ENCODE peak calls at places on chromosome 2, in five cellular contexts. M is lower lobe of right lung, V is pancreas, T is spleen, R is fibroblast of lung. K is an unnamed sample.

GRCh38 chr2:120037995-120038541 is 25.2 kb downstream of the EPB41L5 start:
- DNase-seq in M (no peak), V (no peak), T (no peak), R (peak), K (no peak)

GRCh38 chr2:146124741-146125140 is 1604.8 kb upstream of the ZEB2 start:
- DNase-seq in M (no peak), V (no peak), T (no peak), R (peak), K (no peak)

GRCh38 chr2:220556658-220557057 is 929.2 kb downstream of the SLC4A3 start:
- DNase-seq in M (no peak), V (no peak), T (no peak), R (peak), K (peak)

GRCh38 chr2:152028182-152028862 is 70.5 kb downstream of the CACNB4 start:
- DNase-seq in M (no peak), V (no peak), T (no peak), R (peak), K (no peak)

GRCh38 chr2:3453196-3453845 is 66.0 kb downstream of the ADI1 start:
- DNase-seq in M (no peak), V (peak), T (no peak), R (no peak), K (no peak)

GRCh38 chr2:166882851-166883250 is 5.4 kb upstream of the XIRP2 start:
- DNase-seq in M (no peak), V (no peak), T (no peak), R (no peak), K (no peak)

GRCh38 chr2:61557386-61557785 is 19.2 kb upstream of the XPO1 start:
- DNase-seq in M (no peak), V (no peak), T (no peak), R (no peak), K (no peak)

GRCh38 chr2:137770161-137770560 is 194.1 kb upstream of the HNMT start:
- DNase-seq in M (no peak), V (no peak), T (no peak), R (no peak), K (no peak)

GRCh38 chr2:211468881-211469280 is 912.5 kb downstream of the CPS1 start:
- DNase-seq in M (no peak), V (no peak), T (no peak), R (no peak), K (peak)

GRCh38 chr2:185132501-185133041 is 534.2 kb downstream of the ZNF804A start:
- DNase-seq in M (peak), V (no peak), T (peak), R (no peak), K (no peak)

GRCh38 chr2:174334781-174335604 is at the start of gene SP9:
- DNase-seq in M (no peak), V (no peak), T (no peak), R (peak), K (peak)

GRCh38 chr2:128606837-128607236 is 288.2 kb upstream of the HS6ST1 start:
- DNase-seq in M (peak), V (no peak), T (peak), R (no peak), K (no peak)

GRCh38 chr2:166334800-166335199 is 40.9 kb downstream of the SCN9A start:
- DNase-seq in M (no peak), V (no peak), T (no peak), R (peak), K (peak)

GRCh38 chr2:72993585-72994280 is 76.4 kb downstream of the EMX1 start:
- DNase-seq in M (no peak), V (no peak), T (peak), R (no peak), K (no peak)

GRCh38 chr2:38462121-38462634 is 85.1 kb upstream of the ATL2 start:
- DNase-seq in M (no peak), V (no peak), T (no peak), R (peak), K (peak)

GRCh38 chr2:231621051-231621879 is 28.6 kb downstream of the TEX44 start:
- DNase-seq in M (peak), V (no peak), T (peak), R (no peak), K (no peak)

GRCh38 chr2:40395169-40396023 is 56.5 kb downstream of the SLC8A1 start:
- DNase-seq in M (no peak), V (no peak), T (no peak), R (no peak), K (no peak)

GRCh38 chr2:39530423-39530866 is 93.4 kb upstream of the MAP4K3 start:
- DNase-seq in M (no peak), V (no peak), T (no peak), R (peak), K (peak)

GRCh38 chr2:149994057-149994728 is 406.6 kb upstream of the MMADHC start:
- DNase-seq in M (no peak), V (peak), T (no peak), R (peak), K (no peak)

GRCh38 chr2:75476778-75477177 is 84.0 kb downstream of the EVA1A start:
- DNase-seq in M (no peak), V (no peak), T (no peak), R (no peak), K (peak)

GRCh38 chr2:213451542-213452256 is 167.4 kb downstream of the SPAG16 start:
- DNase-seq in M (no peak), V (peak), T (no peak), R (no peak), K (no peak)

GRCh38 chr2:37000273-37000780 is 34.0 kb upstream of the STRN start:
- DNase-seq in M (no peak), V (no peak), T (no peak), R (no peak), K (no peak)

GRCh38 chr2:112959109-112959591 is 18.7 kb upstream of the IL36G start:
- DNase-seq in M (no peak), V (no peak), T (no peak), R (no peak), K (peak)

GRCh38 chr2:217444932-217445331 is 557.9 kb downstream of the TNS1 start:
- DNase-seq in M (no peak), V (no peak), T (no peak), R (no peak), K (no peak)

GRCh38 chr2:200586644-200586975 is 796 bp downstream of the AOX1 start:
- DNase-seq in M (no peak), V (no peak), T (no peak), R (no peak), K (no peak)

GRCh38 chr2:220076734-220077133 is 449.3 kb downstream of the SLC4A3 start:
- DNase-seq in M (no peak), V (no peak), T (no peak), R (peak), K (peak)

GRCh38 chr2:72159211-72159610 is 11.5 kb upstream of the CYP26B1 start:
- DNase-seq in M (no peak), V (no peak), T (no peak), R (no peak), K (no peak)

GRCh38 chr2:111058264-111058663 is 62.5 kb upstream of the BCL2L11 start:
- DNase-seq in M (no peak), V (no peak), T (no peak), R (no peak), K (no peak)

GRCh38 chr2:85134255-85135065 is 1.3 kb downstream of the TCF7L1 start:
- DNase-seq in M (peak), V (peak), T (peak), R (peak), K (peak)

GRCh38 chr2:85132392-85132791 is 800 bp upstream of the TCF7L1 start:
- DNase-seq in M (no peak), V (no peak), T (no peak), R (no peak), K (no peak)

GRCh38 chr2:85132834-85133637 is at the start of gene TCF7L1:
- DNase-seq in M (peak), V (peak), T (peak), R (peak), K (peak)

GRCh38 chr2:85135066-85135914 is 2.1 kb downstream of the TCF7L1 start:
- DNase-seq in M (no peak), V (no peak), T (no peak), R (no peak), K (peak)

DNA sequence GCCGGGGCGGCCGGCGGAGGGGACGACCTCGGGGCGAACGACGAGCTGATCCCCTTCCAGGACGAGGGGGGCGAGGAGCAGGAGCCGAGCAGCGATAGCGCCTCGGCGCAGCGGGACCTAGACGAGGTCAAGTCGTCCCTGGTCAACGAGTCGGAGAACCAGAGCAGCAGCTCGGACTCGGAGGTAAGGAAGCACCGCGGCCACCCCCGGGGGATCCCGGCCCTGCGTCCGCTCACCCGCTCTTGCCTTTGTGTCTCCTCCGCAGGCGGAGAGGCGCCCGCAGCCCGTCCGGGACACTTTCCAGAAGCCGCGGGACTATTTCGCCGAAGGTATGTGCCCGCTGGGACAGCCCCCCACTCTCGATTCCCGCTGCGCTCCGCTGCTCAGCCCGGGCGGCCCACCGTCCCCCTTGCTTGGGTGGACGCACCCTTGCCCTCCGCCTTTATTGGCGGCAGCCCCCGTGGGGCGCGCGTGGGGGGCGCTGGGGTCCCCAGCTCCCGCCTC is 611 bp downstream of the TCF7L1 start:
- DNase-seq in M (peak), V (peak), T (peak), R (peak), K (peak)
- H3K4me3 ChIP-seq in M (peak), V (peak), T (peak), R (peak), K (peak)

DNA sequence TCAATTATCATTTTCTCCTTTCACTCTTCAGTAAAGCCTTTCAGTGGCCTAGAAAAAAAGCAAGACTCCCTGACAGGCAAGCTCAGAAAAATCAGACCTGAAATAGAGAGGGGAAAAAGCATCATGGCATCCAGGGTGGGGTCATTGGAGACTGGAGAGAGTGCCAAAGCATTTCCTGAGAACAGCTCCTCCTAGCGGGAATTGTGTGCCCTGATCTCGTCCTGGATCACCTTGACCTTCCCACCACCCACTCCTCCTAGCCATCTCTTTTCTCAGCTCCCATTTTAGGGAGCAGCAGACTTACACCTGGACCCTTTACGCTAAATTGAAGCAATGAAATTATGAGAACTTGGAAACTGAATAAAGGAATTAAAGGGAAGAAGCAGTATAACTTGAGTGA is 176.6 kb downstream of the VWC2L start:
- DNase-seq in M (no peak), V (no peak), T (no peak), R (no peak), K (no peak)
- TF ChIP-seq CTCF in M (no peak), V (no peak), T (no peak), R (peak), K (no peak)

GRCh38 chr2:70241338-70241737 is 7.1 kb downstream of the TIA1 start:
- DNase-seq in M (no peak), V (no peak), T (no peak), R (no peak), K (no peak)
- H3K4me3 ChIP-seq in M (no peak), V (no peak), T (no peak), R (no peak), K (no peak)

DNA sequence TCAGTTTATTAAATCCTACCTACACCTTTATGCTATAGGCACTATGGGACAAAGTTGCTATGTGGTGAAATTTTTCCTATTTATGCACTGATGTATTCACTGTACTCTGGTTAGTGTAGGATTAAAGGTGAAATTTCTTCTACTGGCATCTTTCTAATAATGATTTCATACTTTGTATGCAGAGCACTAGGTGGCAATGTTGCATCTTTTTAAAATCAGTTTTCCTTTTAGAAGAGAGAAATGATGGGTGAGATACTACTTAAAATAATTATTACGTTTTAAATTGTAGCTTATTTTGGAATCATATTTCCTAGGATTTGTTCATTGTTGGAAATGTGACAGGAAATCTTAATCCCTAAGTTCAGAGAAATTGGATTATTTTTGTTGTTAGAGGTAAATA is 150.9 kb downstream of the CD8B2 start:
- DNase-seq in M (no peak), V (no peak), T (no peak), R (peak), K (peak)
- TF ChIP-seq CTCF in M (peak), V (no peak), T (no peak), R (peak), K (peak)

GRCh38 chr2:100818003-100818605 is 1.8 kb upstream of the NPAS2 start:
- DNase-seq in M (no peak), V (no peak), T (no peak), R (peak), K (peak)
- H3K4me3 ChIP-seq in M (peak), V (peak), T (peak), R (peak), K (peak)

GRCh38 chr2:48039209-48039990 is 133.1 kb upstream of the FBXO11 start:
- DNase-seq in M (no peak), V (no peak), T (no peak), R (no peak), K (no peak)
- TF ChIP-seq CTCF in M (no peak), V (no peak), T (no peak), R (no peak), K (no peak)

GRCh38 chr2:29114514-29114840 is 738 bp upstream of the CLIP4 start:
- DNase-seq in M (no peak), V (no peak), T (no peak), R (no peak), K (no peak)
- H3K4me3 ChIP-seq in M (peak), V (no peak), T (peak), R (no peak), K (no peak)

K was measured in cardiac muscle cell.